ENCODE peak calls at places on chromosome X, in nine cellular contexts. X, N, D, G, P, Z, K, W and Y are unnamed samples.
A peak's percentile ranks its signal among the peaks of the same experiment; 100 is the strongest.

GRCh38 chrX:67543818-67544217 is at the start of gene AR:
- DNase-seq in X (no peak), N (peak; percentile 52), D (peak; percentile 20), G (peak; percentile 25), P (no peak), Z (no peak), K (peak; percentile 88), W (peak; percentile 50), Y (peak; percentile 76)

GRCh38 chrX:15721911-15722310 is 16.2 kb upstream of the CA5B start:
- DNase-seq in X (no peak), N (peak; percentile 9), D (no peak), G (no peak), P (no peak), Z (no peak), K (no peak), W (no peak), Y (no peak)

GRCh38 chrX:31606796-31607195 is 535.0 kb upstream of the FTHL17 start:
- DNase-seq in X (no peak), N (no peak), D (no peak), G (no peak), P (no peak), Z (no peak), K (no peak), W (no peak), Y (no peak)

GRCh38 chrX:136691028-136691809 is 43.3 kb downstream of the CD40LG start:
- DNase-seq in X (no peak), N (no peak), D (no peak), G (no peak), P (no peak), Z (no peak), K (no peak), W (no peak), Y (no peak)

GRCh38 chrX:12955882-12956703 is 18.8 kb upstream of the TMSB4X start:
- DNase-seq in X (peak; percentile 76), N (peak; percentile 71), D (no peak), G (peak; percentile 68), P (peak; percentile 31), Z (no peak), K (peak; percentile 59), W (no peak), Y (no peak)

GRCh38 chrX:154351183-154352011 is 23.0 kb downstream of the FLNA start:
- DNase-seq in X (peak; percentile 61), N (no peak), D (no peak), G (peak; percentile 63), P (no peak), Z (no peak), K (no peak), W (no peak), Y (no peak)

GRCh38 chrX:53356186-53356585 is 66.3 kb downstream of the SMC1A start:
- DNase-seq in X (no peak), N (no peak), D (no peak), G (no peak), P (no peak), Z (no peak), K (no peak), W (peak; percentile 19), Y (peak; percentile 64)

GRCh38 chrX:19747672-19748610 is 139.5 kb downstream of the SH3KBP1 start:
- DNase-seq in X (peak; percentile 76), N (no peak), D (no peak), G (peak; percentile 22), P (no peak), Z (no peak), K (no peak), W (no peak), Y (no peak)

GRCh38 chrX:48558270-48558669 is 16.0 kb upstream of the RBM3 start:
- DNase-seq in X (no peak), N (peak; percentile 62), D (no peak), G (no peak), P (no peak), Z (no peak), K (no peak), W (no peak), Y (no peak)

GRCh38 chrX:132651411-132652086 is 162.7 kb upstream of the MBNL3 start:
- DNase-seq in X (no peak), N (peak; percentile 13), D (no peak), G (no peak), P (peak; percentile 17), Z (no peak), K (no peak), W (no peak), Y (no peak)

GRCh38 chrX:121457096-121457495 is 409.7 kb downstream of the GLUD2 start:
- DNase-seq in X (no peak), N (no peak), D (no peak), G (no peak), P (no peak), Z (no peak), K (no peak), W (no peak), Y (no peak)

GRCh38 chrX:85031505-85031904 is 27.8 kb downstream of the APOOL start:
- DNase-seq in X (no peak), N (no peak), D (no peak), G (no peak), P (no peak), Z (no peak), K (no peak), W (no peak), Y (no peak)